ENCODE peak calls at places on chromosomes 12 and 14, in seven cellular contexts. Q is PC-3, T is GM23248, C is MM.1S, V is IMR-90, W is neural progenitor cell, J is colonic mucosa. U is an unnamed sample.

GRCh38 chr14:104826858-104827172 is 25.9 kb downstream of the ZBTB42 start:
- DNase-seq in V (no peak), C (no peak), J (no peak), Q (no peak), W (no peak), T (no peak), U (no peak)

GRCh38 chr12:92470608-92471021 is 232.2 kb upstream of the PLEKHG7 start:
- DNase-seq in W (no peak), V (peak; percentile 13), Q (peak; percentile 14), J (no peak), T (no peak), C (peak; percentile 16), U (no peak)

GRCh38 chr12:14618990-14619389 is 51.3 kb upstream of the PLBD1 start:
- DNase-seq in V (peak; percentile 16), W (peak; percentile 24), Q (peak; percentile 30), T (peak; percentile 56), J (no peak), C (no peak), U (no peak)

GRCh38 chr14:91321131-91321530 is 76.6 kb upstream of the GPR68 start:
- DNase-seq in C (no peak), J (no peak), W (no peak), T (no peak), Q (no peak), V (no peak), U (no peak)

GRCh38 chr12:65407388-65408149 is 129.1 kb downstream of the MSRB3 start:
- DNase-seq in J (no peak), W (no peak), T (no peak), V (no peak), C (no peak), Q (no peak), U (no peak)

GRCh38 chr14:56117765-56118610 is at the start of gene PELI2:
- DNase-seq in Q (peak; percentile 50), V (peak; percentile 73), C (peak; percentile 48), T (peak; percentile 86), J (peak; percentile 67), W (peak; percentile 87), U (no peak)

GRCh38 chr12:108884116-108885012 is 4.5 kb downstream of the DAO start:
- DNase-seq in W (peak; percentile 44), V (no peak), T (peak; percentile 37), Q (peak; percentile 76), C (peak; percentile 56), J (peak; percentile 66), U (no peak)

GRCh38 chr12:48956279-48957140 is 777 bp downstream of the ARF3 start:
- DNase-seq in W (peak; percentile 95), V (peak; percentile 97), J (peak; percentile 90), Q (peak; percentile 95), C (no peak), T (peak; percentile 98), U (peak; percentile 73)

GRCh38 chr14:72780771-72781170 is 113.1 kb downstream of the DPF3 start:
- DNase-seq in C (no peak), T (peak; percentile 85), Q (no peak), J (peak; percentile 9), W (no peak), V (peak; percentile 76), U (no peak)

GRCh38 chr12:26043139-26044006 is 81.5 kb downstream of the BHLHE41 start:
- DNase-seq in V (no peak), J (no peak), W (no peak), Q (peak; percentile 82), T (no peak), C (no peak), U (no peak)

GRCh38 chr14:75293920-75294648 is 15.5 kb downstream of the FOS start:
- DNase-seq in W (peak; percentile 98), J (peak; percentile 96), C (peak; percentile 80), V (peak; percentile 95), Q (peak; percentile 97), T (peak; percentile 98), U (no peak)

GRCh38 chr12:3655331-3655900 is 97.5 kb downstream of the CRACR2A start:
- DNase-seq in T (peak; percentile 37), C (no peak), V (no peak), W (peak; percentile 57), Q (peak; percentile 42), J (no peak), U (no peak)

GRCh38 chr12:77724367-77724957 is 106.2 kb upstream of the NAV3 start:
- DNase-seq in Q (peak; percentile 60), J (no peak), V (peak; percentile 45), C (peak; percentile 56), T (peak; percentile 70), W (peak; percentile 43), U (no peak)

GRCh38 chr12:113413488-113413939 is 8.7 kb upstream of the SDSL start:
- DNase-seq in J (no peak), Q (peak; percentile 25), V (peak; percentile 9), C (no peak), W (no peak), T (peak; percentile 45), U (no peak)

GRCh38 chr12:94980577-94980976 is 22.9 kb downstream of the NDUFA12 start:
- DNase-seq in J (no peak), C (no peak), Q (peak; percentile 2), V (peak; percentile 42), T (peak; percentile 39), W (no peak), U (no peak)

GRCh38 chr12:94979941-94980340 is 23.6 kb downstream of the NDUFA12 start:
- DNase-seq in C (no peak), V (no peak), Q (no peak), W (no peak), T (no peak), J (no peak), U (no peak)

GRCh38 chr12:94987806-94988205 is 15.7 kb downstream of the NDUFA12 start:
- DNase-seq in T (no peak), V (no peak), Q (no peak), C (no peak), J (no peak), W (no peak), U (no peak)

GRCh38 chr12:94982456-94982855 is 21.0 kb downstream of the NDUFA12 start:
- DNase-seq in Q (no peak), T (peak; percentile 3), C (no peak), W (peak; percentile 19), V (no peak), J (no peak), U (no peak)

GRCh38 chr12:94983321-94983720 is 20.2 kb downstream of the NDUFA12 start:
- DNase-seq in Q (no peak), T (no peak), C (no peak), W (no peak), V (peak; percentile 2), J (no peak), U (no peak)
- H3K4me3 ChIP-seq in Q (no peak overlapping the region), T (no peak overlapping the region), C (no peak overlapping the region), W (no peak overlapping the region), V (no peak overlapping the region), J (no peak overlapping the region), U (no peak overlapping the region)

DNA sequence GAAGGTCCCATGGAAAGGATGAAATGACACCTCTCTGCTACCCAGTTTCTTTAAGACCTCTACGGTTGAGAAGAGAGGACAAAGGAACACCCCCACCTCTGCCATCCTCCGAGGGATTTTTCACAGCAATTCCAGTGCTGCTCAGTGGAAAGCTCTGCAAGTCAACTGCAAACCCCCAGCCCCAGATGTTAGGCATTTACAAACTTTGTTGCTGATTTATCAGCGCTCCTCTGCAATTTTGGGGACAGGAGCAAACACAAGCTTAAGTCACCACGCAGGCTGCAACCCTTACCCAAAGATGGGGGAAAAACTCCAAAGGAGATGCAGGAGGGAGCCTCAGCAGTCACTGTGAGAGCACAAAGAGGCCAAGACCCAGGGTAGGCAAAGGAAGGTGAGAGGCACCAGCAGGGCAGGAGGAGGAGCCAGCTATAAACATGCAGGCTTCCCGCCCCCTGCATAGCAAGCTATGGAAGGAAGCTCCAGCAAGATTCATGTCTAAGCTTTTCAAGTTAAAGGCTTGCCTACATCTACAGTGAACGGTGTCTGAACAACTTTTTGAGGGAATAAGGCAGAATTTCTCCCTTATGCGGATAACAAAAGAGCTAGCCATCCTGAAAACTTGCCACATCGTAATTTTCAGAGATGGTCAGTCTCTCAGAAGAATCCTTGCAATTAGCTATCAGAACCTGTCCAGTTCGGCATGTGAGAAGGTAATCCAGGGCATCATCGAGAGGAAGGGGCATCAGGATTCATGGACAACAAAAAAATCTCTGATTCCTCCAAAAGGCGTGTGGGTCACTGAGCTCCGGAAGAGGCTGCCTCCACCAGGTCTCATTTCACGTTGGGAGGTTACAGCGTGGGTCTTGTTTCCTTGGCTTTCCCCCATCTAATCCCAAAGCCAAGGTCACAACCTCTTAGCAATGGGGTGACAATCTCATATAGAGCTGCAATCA is 3.9 kb downstream of the CTDSP2 start:
- DNase-seq in W (peak; percentile 72), Q (no peak), T (peak; percentile 66), J (peak; percentile 42), V (peak; percentile 29), C (no peak), U (no peak)
- H3K9ac ChIP-seq in W (no peak overlapping the region), Q (no peak overlapping the region), T (peak overlapping the region; percentile 98), J (peak overlapping the region; percentile 30), V (peak overlapping the region; percentile 19), C (no peak overlapping the region), U (no peak overlapping the region)

GRCh38 chr14:80987235-80988032 is 32.0 kb downstream of the TSHR start:
- DNase-seq in C (peak; percentile 52), V (peak; percentile 69), J (peak; percentile 78), Q (peak; percentile 87), T (peak; percentile 73), W (peak; percentile 68), U (peak; percentile 21)

GRCh38 chr14:80988192-80988591 is 32.8 kb downstream of the TSHR start:
- DNase-seq in W (no peak), Q (no peak), J (no peak), C (no peak), T (no peak), V (no peak), U (no peak)

GRCh38 chr14:80992580-80992979 is 37.2 kb downstream of the TSHR start:
- DNase-seq in C (no peak), W (no peak), V (no peak), Q (no peak), J (no peak), T (no peak), U (no peak)

GRCh38 chr14:80988742-80989429 is 33.5 kb downstream of the TSHR start:
- DNase-seq in C (no peak), W (no peak), J (no peak), Q (peak; percentile 13), V (peak; percentile 30), T (peak; percentile 49), U (no peak)
- H3K4me3 ChIP-seq in C (no peak overlapping the region), W (no peak overlapping the region), J (no peak overlapping the region), Q (no peak overlapping the region), V (no peak overlapping the region), T (no peak overlapping the region), U (no peak overlapping the region)

GRCh38 chr14:100018054-100018453 is 47.2 kb upstream of the EVL start:
- DNase-seq in W (no peak), Q (no peak), J (no peak), T (no peak), C (no peak), V (no peak), U (no peak)
- H3K9ac ChIP-seq in W (peak overlapping the region; percentile 22), Q (no peak overlapping the region), J (no peak overlapping the region), T (peak overlapping the region; percentile 12), C (no peak overlapping the region), V (no peak overlapping the region), U (no peak overlapping the region)

U was measured in keratinocyte.